ENCODE peak calls at places on chromosomes 3 and 15, in seven cellular contexts. Z, D, L, C, M, O and E are unnamed samples.

GRCh38 chr3:149321640-149322039 is 11.8 kb downstream of the TM4SF18 start:
- DNase-seq in Z (no peak), D (no peak), L (no peak), C (no peak), M (no peak), O (no peak), E (no peak)

GRCh38 chr3:14224895-14225294 is 46.3 kb downstream of the LSM3 start:
- DNase-seq in Z (no peak), D (no peak), L (no peak), C (no peak), M (no peak), O (no peak), E (no peak)

GRCh38 chr3:189838291-189838690 is 207.1 kb downstream of the TP63 start:
- DNase-seq in Z (no peak), D (no peak), L (no peak), C (no peak), M (no peak), O (no peak), E (no peak)

GRCh38 chr3:10516835-10517465 is 11.6 kb upstream of the ATP2B2 start:
- DNase-seq in Z (no peak), D (no peak), L (no peak), C (no peak), M (no peak), O (no peak), E (no peak)

GRCh38 chr3:13357074-13357473 is 63.0 kb downstream of the NUP210 start:
- DNase-seq in Z (no peak), D (no peak), L (no peak), C (no peak), M (no peak), O (no peak), E (no peak)

GRCh38 chr3:64187065-64187959 is 38.0 kb downstream of the PRICKLE2 start:
- DNase-seq in Z (no peak), D (peak), L (peak), C (no peak), M (peak), O (peak), E (peak)

GRCh38 chr3:126524429-126524988 is 554 bp downstream of the CHST13 start:
- DNase-seq in Z (no peak), D (no peak), L (no peak), C (no peak), M (no peak), O (peak), E (no peak)

GRCh38 chr3:197454014-197454413 is 101.8 kb downstream of the BDH1 start:
- DNase-seq in Z (no peak), D (peak), L (no peak), C (no peak), M (no peak), O (peak), E (no peak)

GRCh38 chr3:59081071-59081470 is 31.2 kb upstream of the CFAP20DC start:
- DNase-seq in Z (no peak), D (no peak), L (no peak), C (no peak), M (no peak), O (no peak), E (no peak)

GRCh38 chr15:89034305-89034704 is 54.0 kb upstream of the ABHD2 start:
- DNase-seq in Z (no peak), D (peak), L (no peak), C (no peak), M (peak), O (no peak), E (no peak)

GRCh38 chr3:43071313-43071893 is 34.5 kb downstream of the POMGNT2 start:
- DNase-seq in Z (peak), D (no peak), L (no peak), C (peak), M (no peak), O (no peak), E (no peak)

GRCh38 chr3:49171119-49171774 is at the start of gene KLHDC8B:
- DNase-seq in Z (peak), D (peak), L (peak), C (peak), M (peak), O (peak), E (peak)

GRCh38 chr3:47634996-47635395 is 56.3 kb upstream of the CSPG5 start:
- DNase-seq in Z (no peak), D (no peak), L (no peak), C (no peak), M (no peak), O (no peak), E (no peak)

GRCh38 chr3:42122261-42123011 is 31.3 kb downstream of the TRAK1 start:
- DNase-seq in Z (no peak), D (peak), L (no peak), C (no peak), M (no peak), O (no peak), E (no peak)

GRCh38 chr3:185789891-185790830 is 34.7 kb downstream of the IGF2BP2 start:
- DNase-seq in Z (no peak), D (no peak), L (no peak), C (no peak), M (no peak), O (peak), E (no peak)

GRCh38 chr15:95561463-95561862 is 769.0 kb upstream of the NR2F2 start:
- DNase-seq in Z (no peak), D (no peak), L (no peak), C (no peak), M (peak), O (no peak), E (no peak)

GRCh38 chr3:168884353-168884903 is 779.1 kb downstream of the MECOM start:
- DNase-seq in Z (no peak), D (peak), L (no peak), C (no peak), M (peak), O (peak), E (peak)

GRCh38 chr3:173217127-173217526 is 76.1 kb upstream of the SPATA16 start:
- DNase-seq in Z (no peak), D (no peak), L (no peak), C (no peak), M (peak), O (no peak), E (peak)